ENCODE peak calls at places on chromosomes 11 and 22, in ten cellular contexts. E is brain microvascular endothelial cell; J is nephron progenitor cell; A is bronchial epithelial cell; V is CD4-positive, alpha-beta T cell; R is DND-41; Z is heart right ventricle; K is AG09319; G is psoas muscle; Y is fibroblast of mammary gland. I is an unnamed sample.
A peak's percentile ranks its signal among the peaks of the same experiment; 100 is the strongest.

GRCh38 chr11:47477323-47477722 is 28.4 kb upstream of the RAPSN start:
- DNase-seq in E (peak; percentile 77), J (no peak), A (peak; percentile 94), V (no peak), R (no peak), Z (no peak), K (no peak), G (no peak), Y (peak; percentile 45), I (no peak)

GRCh38 chr11:118415051-118415738 is 13.8 kb downstream of the ATP5MG start:
- DNase-seq in E (no peak), J (no peak), A (no peak), V (no peak), R (no peak), Z (no peak), K (no peak), G (no peak), Y (no peak), I (no peak)

GRCh38 chr11:78170874-78171549 is 17.4 kb downstream of the KCTD21 start:
- DNase-seq in E (peak; percentile 47), J (no peak), A (no peak), V (no peak), R (no peak), Z (no peak), K (no peak), G (no peak), Y (no peak), I (no peak)

GRCh38 chr11:10130872-10131271 is 163.1 kb downstream of the SBF2 start:
- DNase-seq in E (no peak), J (no peak), A (no peak), V (no peak), R (no peak), Z (no peak), K (no peak), G (no peak), Y (no peak), I (no peak)

GRCh38 chr11:46296520-46297448 is 19.3 kb downstream of the CREB3L1 start:
- DNase-seq in E (peak; percentile 98), J (peak; percentile 72), A (no peak), V (no peak), R (no peak), Z (peak; percentile 61), K (peak; percentile 77), G (peak; percentile 58), Y (peak; percentile 85), I (peak; percentile 81)

GRCh38 chr11:116707250-116707649 is 65.5 kb downstream of the BUD13 start:
- DNase-seq in E (no peak), J (no peak), A (peak; percentile 29), V (no peak), R (no peak), Z (no peak), K (no peak), G (no peak), Y (no peak), I (no peak)

GRCh38 chr11:11173316-11174025 is 179.6 kb downstream of the CSNK2A3 start:
- DNase-seq in E (no peak), J (no peak), A (peak; percentile 73), V (no peak), R (no peak), Z (no peak), K (no peak), G (no peak), Y (no peak), I (no peak)

GRCh38 chr22:46149493-46149997 is 781 bp upstream of the PPARA start:
- DNase-seq in E (no peak), J (peak; percentile 57), A (no peak), V (peak; percentile 21), R (peak; percentile 69), Z (peak; percentile 59), K (no peak), G (peak; percentile 54), Y (no peak), I (no peak)

GRCh38 chr22:23088199-23088604 is 17.9 kb downstream of the GNAZ start:
- DNase-seq in E (no peak), J (no peak), A (peak; percentile 1), V (no peak), R (peak; percentile 55), Z (no peak), K (no peak), G (no peak), Y (no peak), I (no peak)

GRCh38 chr11:45931739-45932138 is 9.3 kb downstream of the LARGE2 start:
- DNase-seq in E (no peak), J (no peak), A (peak; percentile 52), V (no peak), R (no peak), Z (no peak), K (no peak), G (no peak), Y (no peak), I (no peak)

GRCh38 chr11:114738954-114739353 is 60.6 kb downstream of the NXPE2 start:
- DNase-seq in E (peak; percentile 34), J (peak; percentile 49), A (peak; percentile 65), V (no peak), R (peak; percentile 46), Z (peak; percentile 16), K (no peak), G (no peak), Y (peak; percentile 48), I (no peak)

GRCh38 chr22:48947636-48948035 is 880.0 kb downstream of the BRD1 start:
- DNase-seq in E (no peak), J (no peak), A (no peak), V (no peak), R (no peak), Z (no peak), K (no peak), G (no peak), Y (no peak), I (no peak)

GRCh38 chr11:2574553-2575535 is 125.0 kb downstream of the KCNQ1OT1 start:
- DNase-seq in E (no peak), J (no peak), A (peak; percentile 67), V (no peak), R (no peak), Z (no peak), K (no peak), G (peak; percentile 5), Y (no peak), I (no peak)

GRCh38 chr22:27715078-27715477 is 86.5 kb downstream of the MN1 start:
- DNase-seq in E (no peak), J (no peak), A (no peak), V (no peak), R (no peak), Z (no peak), K (no peak), G (peak; percentile 59), Y (no peak), I (no peak)

GRCh38 chr11:102615894-102616432 is 9.2 kb downstream of the MMP20 start:
- DNase-seq in E (no peak), J (no peak), A (no peak), V (no peak), R (no peak), Z (no peak), K (no peak), G (no peak), Y (no peak), I (no peak)

GRCh38 chr11:82765466-82766034 is 31.9 kb upstream of the FAM181B start:
- DNase-seq in E (no peak), J (no peak), A (no peak), V (no peak), R (no peak), Z (no peak), K (no peak), G (no peak), Y (no peak), I (no peak)

GRCh38 chr11:105900515-105901035 is 121.5 kb downstream of the MSANTD4 start:
- DNase-seq in E (no peak), J (no peak), A (no peak), V (no peak), R (no peak), Z (no peak), K (no peak), G (no peak), Y (no peak), I (no peak)

GRCh38 chr22:49427941-49428340 is 399.7 kb downstream of the BRD1 start:
- DNase-seq in E (no peak), J (no peak), A (no peak), V (no peak), R (no peak), Z (no peak), K (no peak), G (no peak), Y (no peak), I (no peak)

GRCh38 chr11:120863359-120863758 is 160.5 kb upstream of the TBCEL start:
- DNase-seq in E (peak; percentile 1), J (no peak), A (peak; percentile 75), V (no peak), R (no peak), Z (no peak), K (no peak), G (no peak), Y (peak; percentile 50), I (no peak)

GRCh38 chr11:1260023-1260501 is 37.2 kb downstream of the MUC5B start:
- DNase-seq in E (no peak), J (peak; percentile 56), A (peak; percentile 1), V (no peak), R (peak; percentile 55), Z (no peak), K (no peak), G (no peak), Y (peak; percentile 27), I (no peak)
- TF ChIP-seq CTCF in E (no peak), J (no peak), A (no peak), V (no peak), R (no peak), Z (no peak), K (no peak), G (no peak), Y (no peak), I (no peak)

GRCh38 chr22:38104084-38104483 is 6.4 kb downstream of the BAIAP2L2 start:
- DNase-seq in E (peak; percentile 28), J (no peak), A (peak; percentile 13), V (no peak), R (no peak), Z (no peak), K (no peak), G (no peak), Y (peak; percentile 33), I (no peak)
- TF ChIP-seq CTCF in E (peak; percentile 69), J (no peak), A (peak; percentile 18), V (no peak), R (peak; percentile 44), Z (peak; percentile 26), K (peak; percentile 16), G (peak; percentile 47), Y (peak; percentile 47), I (peak; percentile 35)

GRCh38 chr11:17014774-17015638 is 792 bp upstream of the PLEKHA7 start:
- DNase-seq in E (peak; percentile 45), J (peak; percentile 22), A (peak; percentile 90), V (no peak), R (no peak), Z (no peak), K (no peak), G (no peak), Y (peak; percentile 70), I (no peak)
- TF ChIP-seq CTCF in E (peak; percentile 73), J (peak; percentile 49), A (peak; percentile 62), V (peak; percentile 39), R (no peak), Z (peak; percentile 32), K (peak; percentile 6), G (peak; percentile 29), Y (peak; percentile 31), I (no peak)

DNA sequence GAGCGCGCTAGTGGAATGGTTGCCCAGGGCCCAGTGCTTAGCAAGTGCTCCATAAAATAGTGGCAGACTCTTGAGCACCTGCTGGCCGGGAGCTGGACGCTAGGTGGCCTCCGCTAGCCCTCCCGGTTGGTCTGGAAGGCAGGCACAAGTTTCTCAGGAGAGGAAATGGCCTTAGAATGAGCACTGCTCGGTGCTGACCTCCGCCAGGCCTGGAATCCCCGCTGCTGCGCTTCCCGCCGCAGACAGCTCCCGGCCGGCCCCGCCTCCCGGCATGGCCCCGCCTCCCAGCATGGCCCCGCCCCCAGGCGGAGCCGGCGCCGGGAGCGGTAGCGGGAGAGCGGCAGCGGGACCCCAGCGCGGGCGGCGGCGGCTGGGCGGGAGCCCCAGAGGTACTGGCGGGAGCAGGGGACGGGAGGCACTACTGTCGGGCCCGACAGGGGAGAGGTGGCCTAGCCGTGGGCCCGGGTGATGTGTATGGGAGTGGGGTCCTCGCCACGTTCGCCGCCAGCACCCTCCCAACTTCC is at the start of gene SIPA1:
- DNase-seq in E (peak; percentile 81), J (peak; percentile 92), A (peak; percentile 52), V (peak; percentile 64), R (peak; percentile 79), Z (peak; percentile 83), K (peak; percentile 46), G (peak; percentile 73), Y (peak; percentile 90), I (no peak)
- TF ChIP-seq CTCF in E (peak; percentile 82), J (peak; percentile 38), A (peak; percentile 10), V (no peak), R (peak; percentile 11), Z (peak; percentile 52), K (peak; percentile 37), G (peak; percentile 45), Y (peak; percentile 42), I (peak; percentile 65)

I was measured in AG04449.